ENCODE peak calls at places on chromosome 12, in four cellular contexts. S is activated T-cell treated with anti-CD3 and anti-CD28 coated beads for 1 hour; U is SW480; X is activated naive CD4-positive, alpha-beta T cell treated with anti-CD3 and anti-CD28 coated beads, Interleukin-2, amount 50 U/mL, for 16 hours. C is an unnamed sample.

GRCh38 chr12:13196302-13196921 is at the start of gene EMP1:
- DNase-seq in U (peak), S (peak), X (peak), C (peak)

GRCh38 chr12:107612508-107612907 is 73.1 kb upstream of the PWP1 start:
- DNase-seq in U (no peak), X (no peak), S (no peak), C (no peak)

GRCh38 chr12:56437430-56438176 is 11.6 kb downstream of the TIMELESS start:
- DNase-seq in U (no peak), X (no peak), S (no peak), C (no peak)

GRCh38 chr12:4743046-4743445 is 22.8 kb downstream of the GALNT8 start:
- DNase-seq in U (no peak), X (no peak), S (no peak), C (no peak)

GRCh38 chr12:95545731-95546490 is 5.4 kb downstream of the USP44 start:
- DNase-seq in X (no peak), S (no peak), U (no peak), C (no peak)

GRCh38 chr12:65269603-65270002 is 8.9 kb upstream of the MSRB3 start:
- DNase-seq in S (no peak), U (no peak), X (no peak), C (no peak)

GRCh38 chr12:6340745-6341438 is 984 bp downstream of the TNFRSF1A start:
- DNase-seq in X (no peak), U (no peak), S (no peak), C (no peak)

GRCh38 chr12:92369061-92369460 is 223.4 kb upstream of the BTG1 start:
- DNase-seq in U (no peak), X (no peak), S (no peak), C (no peak)

GRCh38 chr12:104764225-104765073 is 193.6 kb downstream of the SLC41A2 start:
- DNase-seq in X (no peak), S (no peak), U (no peak), C (no peak)

GRCh38 chr12:89984846-89985245 is 276.2 kb upstream of the ATP2B1 start:
- DNase-seq in S (no peak), U (no peak), X (no peak), C (no peak)

GRCh38 chr12:115404761-115405470 is 720.9 kb upstream of the TBX3 start:
- DNase-seq in X (no peak), U (no peak), S (no peak), C (peak)

GRCh38 chr12:11958216-11959091 is 112.3 kb upstream of the BCL2L14 start:
- DNase-seq in U (peak), X (peak), S (no peak), C (peak)

GRCh38 chr12:14691560-14691959 is 4.8 kb downstream of the GUCY2C start:
- DNase-seq in X (no peak), S (no peak), U (no peak), C (no peak)

GRCh38 chr12:67161322-67161918 is 107.7 kb upstream of the CAND1 start:
- DNase-seq in S (peak), X (peak), U (peak), C (no peak)

GRCh38 chr12:124917135-124917840 is 2.8 kb upstream of the UBC start:
- DNase-seq in U (peak), X (peak), S (peak), C (peak)

GRCh38 chr12:53049582-53050318 is at the start of gene TNS2:
- DNase-seq in S (no peak), U (peak), X (no peak), C (no peak)